ENCODE peak calls at places on chromosomes 6 and 20, in six cellular contexts. H is sigmoid colon, W is upper lobe of right lung, X is left ventricle myocardium inferior, O is Peyer's patch, U is heart left ventricle. Y is an unnamed sample.

GRCh38 chr20:32539817-32540675 is 45.1 kb downstream of the NOL4L start:
- DNase-seq in H (no peak), W (no peak), X (no peak), O (no peak), U (no peak), Y (no peak)

GRCh38 chr6:84769247-84769646 is 4.8 kb upstream of the TBX18 start:
- DNase-seq in X (no peak), W (no peak), U (no peak), O (no peak), H (no peak), Y (no peak)

GRCh38 chr6:81774542-81774941 is 22.1 kb upstream of the TENT5A start:
- DNase-seq in O (no peak), U (no peak), X (no peak), H (no peak), W (no peak), Y (no peak)

GRCh38 chr20:46350201-46350985 is 42.1 kb upstream of the CDH22 start:
- DNase-seq in H (no peak), W (no peak), U (no peak), O (no peak), X (no peak), Y (peak; percentile 68)

GRCh38 chr6:27517928-27518787 is 45.3 kb upstream of the ZNF184 start:
- DNase-seq in U (no peak), O (no peak), W (no peak), X (no peak), H (no peak), Y (no peak)

GRCh38 chr6:101344885-101345284 is 48.6 kb upstream of the GRIK2 start:
- DNase-seq in W (no peak), X (no peak), O (no peak), H (no peak), U (no peak), Y (no peak)

GRCh38 chr20:45140836-45141235 is 16.6 kb upstream of the WFDC12 start:
- DNase-seq in H (no peak), O (no peak), U (no peak), X (no peak), W (no peak), Y (no peak)

GRCh38 chr6:121726596-121726995 is 291.1 kb downstream of the GJA1 start:
- DNase-seq in H (no peak), W (no peak), X (no peak), O (no peak), U (no peak), Y (no peak)

GRCh38 chr6:81568973-81569372 is 183.5 kb downstream of the TENT5A start:
- DNase-seq in X (no peak), W (no peak), U (no peak), O (no peak), H (no peak), Y (no peak)

GRCh38 chr20:1944345-1945099 is 49.3 kb downstream of the SIRPA start:
- DNase-seq in W (no peak), O (no peak), H (peak; percentile 53), X (no peak), U (no peak), Y (peak; percentile 44)

GRCh38 chr6:157368359-157369049 is 12.5 kb upstream of the ZDHHC14 start:
- DNase-seq in U (no peak), W (no peak), H (no peak), O (no peak), X (no peak), Y (no peak)

GRCh38 chr20:3781153-3781910 is at the start of gene SPEF1:
- DNase-seq in O (peak; percentile 70), X (peak; percentile 62), U (peak; percentile 85), H (peak; percentile 92), W (no peak), Y (peak; percentile 72)

DNA sequence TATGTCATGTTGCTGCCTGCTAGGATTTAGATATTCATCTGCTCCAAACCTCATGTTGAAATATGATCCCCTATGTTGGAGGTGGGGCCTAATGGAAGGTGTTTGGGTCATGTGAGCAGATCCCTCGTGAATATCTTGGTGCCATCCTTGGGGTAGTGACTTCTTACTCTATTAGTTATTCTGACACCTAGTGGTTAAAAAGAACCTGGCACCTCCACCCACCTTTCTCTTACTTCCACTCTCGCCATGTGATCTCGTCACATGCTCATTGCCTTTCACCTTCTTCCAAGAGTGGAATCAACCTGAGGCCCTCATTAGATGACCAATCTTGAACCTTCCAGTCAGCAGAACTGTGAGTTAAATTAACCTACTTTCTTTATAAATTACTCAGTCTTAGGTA is 549.4 kb upstream of the SYNCRIP start:
- DNase-seq in U (no peak), H (no peak), X (no peak), W (no peak), O (no peak), Y (no peak)
- TF ChIP-seq CTCF in U (peak; percentile 16), H (no peak), X (no peak), W (peak; percentile 35), O (peak; percentile 29), Y (no peak)

GRCh38 chr6:31368461-31368860 is 11.5 kb upstream of the HLA-B start:
- DNase-seq in U (no peak), W (no peak), X (no peak), O (no peak), H (no peak), Y (no peak)
- TF ChIP-seq CTCF in U (no peak), W (no peak), X (no peak), O (no peak), H (no peak), Y (no peak)

DNA sequence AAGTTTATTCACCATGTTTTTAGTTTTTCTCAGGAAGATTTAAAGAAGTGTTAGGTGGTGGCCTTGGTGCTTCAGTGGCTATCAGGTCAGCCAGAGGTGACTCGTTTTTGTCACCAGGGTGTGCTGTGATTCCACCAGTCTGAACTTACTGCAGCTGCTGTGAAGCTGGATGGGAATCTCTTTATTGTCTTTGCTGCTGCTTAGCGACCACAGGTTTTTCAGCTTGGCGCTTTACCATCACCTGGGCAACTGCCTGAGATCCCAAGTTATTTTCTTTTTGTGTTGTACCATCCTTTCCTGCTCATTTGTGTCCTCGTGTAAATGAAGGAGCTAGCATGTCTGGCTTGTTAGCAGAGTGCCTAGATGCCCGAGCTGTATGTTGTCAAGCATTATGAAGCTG is 146.9 kb downstream of the MACROD2 start:
- DNase-seq in H (no peak), W (no peak), U (no peak), O (no peak), X (no peak), Y (no peak)
- TF ChIP-seq CTCF in H (no peak), W (peak; percentile 50), U (peak; percentile 51), O (peak; percentile 38), X (peak; percentile 68), Y (no peak)

GRCh38 chr6:39007575-39007974 is 41.0 kb upstream of the GLP1R start:
- DNase-seq in O (no peak), U (no peak), H (no peak), X (no peak), W (no peak), Y (no peak)

GRCh38 chr6:39005774-39006173 is 42.8 kb upstream of the GLP1R start:
- DNase-seq in W (no peak), U (no peak), X (no peak), H (no peak), O (no peak), Y (no peak)

GRCh38 chr6:39004801-39005200 is 43.8 kb upstream of the GLP1R start:
- DNase-seq in H (no peak), U (no peak), X (no peak), O (no peak), W (no peak), Y (no peak)

GRCh38 chr6:39003488-39003887 is 45.1 kb upstream of the GLP1R start:
- DNase-seq in U (no peak), X (no peak), W (no peak), O (no peak), H (no peak), Y (no peak)

DNA sequence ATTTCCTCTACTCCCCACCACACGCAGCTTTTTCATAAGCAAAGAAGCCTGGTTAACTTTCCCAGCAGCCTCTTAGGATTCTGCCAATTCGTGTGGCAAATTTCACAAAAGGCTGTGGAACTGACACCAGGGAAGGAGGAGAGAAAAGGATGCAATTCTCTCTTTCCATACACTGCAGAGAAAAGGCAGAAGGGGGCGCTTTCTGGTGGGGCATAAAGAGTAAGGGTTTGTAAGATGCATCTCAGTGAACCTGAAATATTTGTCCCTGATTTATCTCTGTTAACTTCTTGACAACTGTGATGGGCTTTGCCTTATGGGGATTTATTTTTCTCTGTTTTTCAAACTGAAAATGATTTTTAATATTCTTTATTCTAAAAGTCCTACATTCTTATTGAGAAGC is 45.5 kb upstream of the GLP1R start:
- DNase-seq in W (no peak), H (no peak), O (no peak), U (no peak), X (no peak), Y (no peak)
- TF ChIP-seq CTCF in W (no peak), H (no peak), O (peak; percentile 6), U (no peak), X (peak; percentile 41), Y (no peak)

DNA sequence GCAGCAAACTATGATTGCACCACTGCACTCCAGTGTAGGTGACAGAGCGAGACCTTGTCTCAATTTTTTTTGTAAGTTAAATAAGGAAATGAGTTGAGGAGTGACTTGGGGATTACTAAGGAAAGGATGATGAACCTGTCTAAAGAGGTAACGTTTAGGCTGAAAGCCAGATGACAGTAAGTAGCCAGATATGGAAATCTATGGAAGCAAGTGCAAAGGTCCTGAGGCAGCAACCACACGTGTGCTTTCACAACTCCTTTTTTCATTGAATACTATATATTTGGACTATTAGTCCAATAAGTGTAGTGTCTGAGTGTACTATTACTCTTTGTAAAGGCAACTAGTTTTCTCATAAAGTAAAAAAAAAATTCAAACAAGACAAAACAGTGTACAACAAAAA is 147.4 kb downstream of the CD24 start:
- DNase-seq in U (no peak), H (no peak), O (no peak), X (no peak), W (no peak), Y (no peak)
- TF ChIP-seq CTCF in U (no peak), H (no peak), O (no peak), X (no peak), W (no peak), Y (no peak)

GRCh38 chr6:136784910-136785746 is 7.1 kb downstream of the MAP3K5 start:
- DNase-seq in W (peak; percentile 80), X (peak; percentile 47), O (no peak), H (peak; percentile 78), U (peak; percentile 37), Y (peak; percentile 86)

GRCh38 chr6:136783021-136783420 is 9.3 kb downstream of the MAP3K5 start:
- DNase-seq in U (no peak), X (no peak), H (no peak), O (no peak), W (no peak), Y (no peak)

GRCh38 chr6:136782021-136782770 is 10.1 kb downstream of the MAP3K5 start:
- DNase-seq in W (no peak), X (no peak), U (no peak), H (no peak), O (no peak), Y (no peak)

GRCh38 chr6:136784271-136784664 is 8.0 kb downstream of the MAP3K5 start:
- DNase-seq in X (no peak), W (no peak), O (no peak), U (no peak), H (no peak), Y (no peak)

GRCh38 chr6:136783495-136784270 is 8.6 kb downstream of the MAP3K5 start:
- DNase-seq in W (peak; percentile 69), X (peak; percentile 34), O (no peak), U (peak; percentile 35), H (no peak), Y (peak; percentile 70)
- TF ChIP-seq CTCF in W (no peak), X (no peak), O (peak; percentile 8), U (no peak), H (no peak), Y (no peak)